ENCODE peak calls at places on chromosomes 7 and 10, in six cellular contexts. D is neural crest cell; N is GM13976; C is iris pigment epithelial cell; X is IMR-90; O is activated CD4-positive, alpha-beta T cell treated with anti-CD3 and anti-CD28 coated beads for 48 hours. I is an unnamed sample.

GRCh38 chr7:2003931-2004812 is 228.6 kb downstream of the MAD1L1 start:
- DNase-seq in D (no peak), N (no peak), C (no peak), X (no peak), O (no peak), I (no peak)

GRCh38 chr7:122166708-122167107 is 22.7 kb upstream of the AASS start:
- DNase-seq in D (no peak), N (no peak), C (peak), X (peak), O (no peak), I (no peak)

GRCh38 chr7:3371601-3372000 is 70.5 kb downstream of the SDK1 start:
- DNase-seq in D (no peak), N (no peak), C (no peak), X (no peak), O (no peak), I (no peak)

GRCh38 chr10:86711237-86711956 is 43.1 kb downstream of the LDB3 start:
- DNase-seq in D (peak), N (peak), C (peak), X (peak), O (peak), I (peak)

GRCh38 chr10:18409599-18410397 is 241.6 kb downstream of the NSUN6 start:
- DNase-seq in D (no peak), N (no peak), C (no peak), X (no peak), O (no peak), I (no peak)

GRCh38 chr10:27558612-27559020 is 54.5 kb downstream of the RAB18 start:
- DNase-seq in D (peak), N (peak), C (peak), X (peak), O (peak), I (peak)

GRCh38 chr10:22997102-22997501 is 69.2 kb downstream of the ARMC3 start:
- DNase-seq in D (peak), N (no peak), C (peak), X (peak), O (no peak), I (no peak)

GRCh38 chr7:139941866-139942265 is 112.8 kb downstream of the TBXAS1 start:
- DNase-seq in D (no peak), N (no peak), C (no peak), X (no peak), O (no peak), I (no peak)

GRCh38 chr10:61941202-61941651 is 39.7 kb downstream of the ARID5B start:
- DNase-seq in D (no peak), N (no peak), C (no peak), X (no peak), O (no peak), I (no peak)

GRCh38 chr7:99000904-99001442 is 122.6 kb downstream of the TRRAP start:
- DNase-seq in D (no peak), N (no peak), C (no peak), X (no peak), O (no peak), I (no peak)

GRCh38 chr7:19773361-19773760 is at the start of gene TMEM196:
- DNase-seq in D (peak), N (no peak), C (no peak), X (no peak), O (no peak), I (no peak)

GRCh38 chr7:34530211-34530610 is 127.8 kb upstream of the NPSR1 start:
- DNase-seq in D (no peak), N (no peak), C (no peak), X (no peak), O (no peak), I (no peak)

GRCh38 chr7:138495485-138495884 is 35.4 kb downstream of the TRIM24 start:
- DNase-seq in D (no peak), N (no peak), C (no peak), X (no peak), O (no peak), I (no peak)

GRCh38 chr10:91347529-91347928 is 62.6 kb upstream of the HECTD2 start:
- DNase-seq in D (no peak), N (no peak), C (peak), X (peak), O (no peak), I (no peak)

GRCh38 chr7:106386958-106387357 is 102.2 kb upstream of the NAMPT start:
- DNase-seq in D (no peak), N (no peak), C (no peak), X (no peak), O (no peak), I (no peak)

GRCh38 chr10:116113721-116114501 is 159.1 kb downstream of the GFRA1 start:
- DNase-seq in D (no peak), N (no peak), C (peak), X (peak), O (no peak), I (no peak)

GRCh38 chr7:102898532-102898859 is 14.3 kb upstream of the LRRC17 start:
- DNase-seq in D (no peak), N (no peak), C (no peak), X (no peak), O (no peak), I (no peak)

GRCh38 chr7:98802088-98802780 is 67.6 kb downstream of the TMEM130 start:
- DNase-seq in D (peak), N (peak), C (peak), X (peak), O (peak), I (no peak)

GRCh38 chr10:112491144-112491543 is 44.1 kb downstream of the VTI1A start:
- DNase-seq in D (no peak), N (no peak), C (peak), X (peak), O (no peak), I (no peak)

GRCh38 chr7:30450123-30450982 is 28.2 kb downstream of the NOD1 start:
- DNase-seq in D (no peak), N (peak), C (no peak), X (no peak), O (no peak), I (no peak)

GRCh38 chr7:115965241-115965640 is 65.3 kb downstream of the TFEC start:
- DNase-seq in D (no peak), N (no peak), C (peak), X (no peak), O (no peak), I (no peak)

GRCh38 chr7:159042084-159042483 is 102.6 kb downstream of the VIPR2 start:
- DNase-seq in D (no peak), N (no peak), C (no peak), X (no peak), O (no peak), I (no peak)

GRCh38 chr10:61299156-61299555 is 154.0 kb downstream of the TMEM26 start:
- DNase-seq in D (no peak), N (no peak), C (no peak), X (no peak), O (no peak), I (no peak)

GRCh38 chr10:3813986-3814831 is 29.2 kb upstream of the KLF6 start:
- DNase-seq in D (no peak), N (no peak), C (peak), X (peak), O (no peak), I (no peak)

GRCh38 chr7:18126274-18126673 is 98.6 kb upstream of the PRPS1L1 start:
- DNase-seq in D (no peak), N (no peak), C (no peak), X (no peak), O (no peak), I (no peak)

GRCh38 chr10:43923328-43923727 is 274.6 kb upstream of the ZNF32 start:
- DNase-seq in D (no peak), N (no peak), C (no peak), X (no peak), O (no peak), I (no peak)

GRCh38 chr10:44172883-44173557 is 211.9 kb downstream of the CXCL12 start:
- DNase-seq in D (no peak), N (no peak), C (no peak), X (no peak), O (no peak), I (no peak)

GRCh38 chr10:26172126-26172525 is 44.4 kb upstream of the GAD2 start:
- DNase-seq in D (no peak), N (no peak), C (no peak), X (no peak), O (no peak), I (no peak)

GRCh38 chr7:57399251-57399940 is 50.6 kb upstream of the ZNF716 start:
- DNase-seq in D (no peak), N (no peak), C (no peak), X (no peak), O (no peak), I (no peak)

GRCh38 chr7:30974605-30975256 is 11.0 kb downstream of the GHRHR start:
- DNase-seq in D (peak), N (peak), C (peak), X (peak), O (peak), I (peak)

GRCh38 chr7:1959305-1959704 is 273.4 kb downstream of the MAD1L1 start:
- DNase-seq in D (no peak), N (no peak), C (no peak), X (no peak), O (no peak), I (no peak)

GRCh38 chr10:30915141-30915540 is 116.5 kb downstream of the ZNF438 start:
- DNase-seq in D (no peak), N (no peak), C (peak), X (peak), O (no peak), I (no peak)

GRCh38 chr7:116762951-116763350 is 91.0 kb downstream of the MET start:
- DNase-seq in D (no peak), N (no peak), C (no peak), X (no peak), O (no peak), I (no peak)

GRCh38 chr7:154757756-154758155 is 245.2 kb downstream of the PAXIP1 start:
- DNase-seq in D (no peak), N (no peak), C (no peak), X (no peak), O (no peak), I (no peak)

I was measured in HuH-7.